ENCODE peak calls at places on chromosome 6, in six cellular contexts. One of them, this sample, is unnamed.

GRCh38 chr6:18206591-18206990 is 51.4 kb downstream of the KDM1B start:
- DNase-seq in adipocyte: no peak
- DNase-seq in fibroblast of mammary gland: no peak
- DNase-seq in kidney epithelial cell: no peak
- DNase-seq in AG10803: no peak
- DNase-seq in IMR-90: no peak
- DNase-seq in this sample: no peak

GRCh38 chr6:168527451-168528210 is 86.6 kb downstream of the SMOC2 start:
- DNase-seq in adipocyte: no peak
- DNase-seq in fibroblast of mammary gland: peak; percentile 93
- DNase-seq in kidney epithelial cell: no peak
- DNase-seq in AG10803: no peak
- DNase-seq in IMR-90: no peak
- DNase-seq in this sample: peak; percentile 68

GRCh38 chr6:154123131-154123530 is 84.1 kb downstream of the OPRM1 start:
- DNase-seq in adipocyte: no peak
- DNase-seq in fibroblast of mammary gland: no peak
- DNase-seq in kidney epithelial cell: no peak
- DNase-seq in AG10803: no peak
- DNase-seq in IMR-90: no peak
- DNase-seq in this sample: no peak

GRCh38 chr6:167919349-167919748 is 78.1 kb upstream of the KIF25 start:
- DNase-seq in adipocyte: no peak
- DNase-seq in fibroblast of mammary gland: no peak
- DNase-seq in kidney epithelial cell: no peak
- DNase-seq in AG10803: no peak
- DNase-seq in IMR-90: no peak
- DNase-seq in this sample: no peak

GRCh38 chr6:112802154-112802553 is 455.0 kb downstream of the RFPL4B start:
- DNase-seq in adipocyte: peak; percentile 93
- DNase-seq in fibroblast of mammary gland: peak; percentile 90
- DNase-seq in kidney epithelial cell: peak; percentile 56
- DNase-seq in AG10803: peak; percentile 92
- DNase-seq in IMR-90: peak; percentile 96
- DNase-seq in this sample: peak; percentile 85

GRCh38 chr6:56890683-56891429 is 64.1 kb upstream of the BEND6 start:
- DNase-seq in adipocyte: peak; percentile 90
- DNase-seq in fibroblast of mammary gland: peak; percentile 95
- DNase-seq in kidney epithelial cell: no peak
- DNase-seq in AG10803: peak; percentile 93
- DNase-seq in IMR-90: peak; percentile 97
- DNase-seq in this sample: peak; percentile 85

GRCh38 chr6:7135755-7136154 is 28.0 kb downstream of the RREB1 start:
- DNase-seq in adipocyte: no peak
- DNase-seq in fibroblast of mammary gland: no peak
- DNase-seq in kidney epithelial cell: no peak
- DNase-seq in AG10803: no peak
- DNase-seq in IMR-90: no peak
- DNase-seq in this sample: no peak

GRCh38 chr6:14726816-14727493 is 518.9 kb upstream of the JARID2 start:
- DNase-seq in adipocyte: no peak
- DNase-seq in fibroblast of mammary gland: no peak
- DNase-seq in kidney epithelial cell: no peak
- DNase-seq in AG10803: peak; percentile 42
- DNase-seq in IMR-90: peak; percentile 23
- DNase-seq in this sample: peak; percentile 34

GRCh38 chr6:18978330-18979128 is 591.4 kb downstream of the RNF144B start:
- DNase-seq in adipocyte: no peak
- DNase-seq in fibroblast of mammary gland: no peak
- DNase-seq in kidney epithelial cell: peak; percentile 47
- DNase-seq in AG10803: peak; percentile 6
- DNase-seq in IMR-90: no peak
- DNase-seq in this sample: peak; percentile 7

GRCh38 chr6:24779416-24779815 is 4.7 kb downstream of the GMNN start:
- DNase-seq in adipocyte: no peak
- DNase-seq in fibroblast of mammary gland: no peak
- DNase-seq in kidney epithelial cell: no peak
- DNase-seq in AG10803: no peak
- DNase-seq in IMR-90: peak; percentile 30
- DNase-seq in this sample: no peak

GRCh38 chr6:39812853-39813533 is 20.8 kb downstream of the DAAM2 start:
- DNase-seq in adipocyte: peak; percentile 62
- DNase-seq in fibroblast of mammary gland: peak; percentile 86
- DNase-seq in kidney epithelial cell: no peak
- DNase-seq in AG10803: peak; percentile 99
- DNase-seq in IMR-90: peak; percentile 68
- DNase-seq in this sample: peak; percentile 51

GRCh38 chr6:72620866-72621242 is 1.0 kb upstream of the KCNQ5 start:
- DNase-seq in adipocyte: no peak
- DNase-seq in fibroblast of mammary gland: no peak
- DNase-seq in kidney epithelial cell: no peak
- DNase-seq in AG10803: no peak
- DNase-seq in IMR-90: no peak
- DNase-seq in this sample: peak; percentile 29

GRCh38 chr6:41581381-41581991 is 35.3 kb downstream of the FOXP4 start:
- DNase-seq in adipocyte: peak; percentile 78
- DNase-seq in fibroblast of mammary gland: peak; percentile 83
- DNase-seq in kidney epithelial cell: peak; percentile 61
- DNase-seq in AG10803: peak; percentile 78
- DNase-seq in IMR-90: peak; percentile 89
- DNase-seq in this sample: peak; percentile 82

GRCh38 chr6:143806282-143807102 is 36.6 kb upstream of the LTV1 start:
- DNase-seq in adipocyte: peak; percentile 81
- DNase-seq in fibroblast of mammary gland: peak; percentile 86
- DNase-seq in kidney epithelial cell: peak; percentile 29
- DNase-seq in AG10803: peak; percentile 20
- DNase-seq in IMR-90: peak; percentile 88
- DNase-seq in this sample: peak; percentile 72

GRCh38 chr6:16332175-16332542 is 93.8 kb downstream of the GMPR start:
- DNase-seq in adipocyte: peak; percentile 90
- DNase-seq in fibroblast of mammary gland: peak; percentile 74
- DNase-seq in kidney epithelial cell: no peak
- DNase-seq in AG10803: peak; percentile 71
- DNase-seq in IMR-90: peak; percentile 78
- DNase-seq in this sample: peak; percentile 82

GRCh38 chr6:16335176-16335575 is 96.8 kb downstream of the GMPR start:
- DNase-seq in adipocyte: no peak
- DNase-seq in fibroblast of mammary gland: no peak
- DNase-seq in kidney epithelial cell: no peak
- DNase-seq in AG10803: peak; percentile 17
- DNase-seq in IMR-90: no peak
- DNase-seq in this sample: peak; percentile 33

GRCh38 chr6:16333580-16333979 is 95.2 kb downstream of the GMPR start:
- DNase-seq in adipocyte: peak; percentile 49
- DNase-seq in fibroblast of mammary gland: peak; percentile 73
- DNase-seq in kidney epithelial cell: no peak
- DNase-seq in AG10803: peak; percentile 84
- DNase-seq in IMR-90: peak; percentile 60
- DNase-seq in this sample: peak; percentile 56

GRCh38 chr6:16334671-16335070 is 96.3 kb downstream of the GMPR start:
- DNase-seq in adipocyte: peak; percentile 95
- DNase-seq in fibroblast of mammary gland: peak; percentile 97
- DNase-seq in kidney epithelial cell: no peak
- DNase-seq in AG10803: peak; percentile 95
- DNase-seq in IMR-90: peak; percentile 94
- DNase-seq in this sample: peak; percentile 95

GRCh38 chr6:16331328-16332174 is 93.2 kb downstream of the GMPR start:
- DNase-seq in adipocyte: peak; percentile 91
- DNase-seq in fibroblast of mammary gland: peak; percentile 84
- DNase-seq in kidney epithelial cell: no peak
- DNase-seq in AG10803: peak; percentile 83
- DNase-seq in IMR-90: peak; percentile 77
- DNase-seq in this sample: peak; percentile 87
- H3K4me3 ChIP-seq in adipocyte: peak overlapping the region; percentile 60
- H3K4me3 ChIP-seq in fibroblast of mammary gland: no peak overlapping the region
- H3K4me3 ChIP-seq in kidney epithelial cell: no peak overlapping the region
- H3K4me3 ChIP-seq in AG10803: no peak overlapping the region
- H3K4me3 ChIP-seq in IMR-90: no peak overlapping the region
- H3K4me3 ChIP-seq in this sample: no peak overlapping the region

GRCh38 chr6:149213829-149214228 is 103.7 kb upstream of the TAB2 start:
- DNase-seq in adipocyte: no peak
- DNase-seq in fibroblast of mammary gland: no peak
- DNase-seq in kidney epithelial cell: no peak
- DNase-seq in AG10803: no peak
- DNase-seq in IMR-90: peak; percentile 79
- DNase-seq in this sample: no peak

GRCh38 chr6:149212892-149213786 is 104.4 kb upstream of the TAB2 start:
- DNase-seq in adipocyte: no peak
- DNase-seq in fibroblast of mammary gland: no peak
- DNase-seq in kidney epithelial cell: no peak
- DNase-seq in AG10803: no peak
- DNase-seq in IMR-90: no peak
- DNase-seq in this sample: no peak

GRCh38 chr6:149210376-149210775 is 107.1 kb upstream of the TAB2 start:
- DNase-seq in adipocyte: peak; percentile 53
- DNase-seq in fibroblast of mammary gland: peak; percentile 68
- DNase-seq in kidney epithelial cell: no peak
- DNase-seq in AG10803: peak; percentile 41
- DNase-seq in IMR-90: peak; percentile 77
- DNase-seq in this sample: peak; percentile 64

GRCh38 chr6:149211046-149211571 is 106.4 kb upstream of the TAB2 start:
- DNase-seq in adipocyte: no peak
- DNase-seq in fibroblast of mammary gland: peak; percentile 57
- DNase-seq in kidney epithelial cell: no peak
- DNase-seq in AG10803: no peak
- DNase-seq in IMR-90: peak; percentile 43
- DNase-seq in this sample: peak; percentile 13

GRCh38 chr6:149212202-149212601 is 105.3 kb upstream of the TAB2 start:
- DNase-seq in adipocyte: no peak
- DNase-seq in fibroblast of mammary gland: peak; percentile 38
- DNase-seq in kidney epithelial cell: no peak
- DNase-seq in AG10803: no peak
- DNase-seq in IMR-90: peak; percentile 42
- DNase-seq in this sample: peak; percentile 7
- H3K4me3 ChIP-seq in adipocyte: no peak overlapping the region
- H3K4me3 ChIP-seq in fibroblast of mammary gland: no peak overlapping the region
- H3K4me3 ChIP-seq in kidney epithelial cell: no peak overlapping the region
- H3K4me3 ChIP-seq in AG10803: no peak overlapping the region
- H3K4me3 ChIP-seq in IMR-90: no peak overlapping the region
- H3K4me3 ChIP-seq in this sample: no peak overlapping the region

GRCh38 chr6:121522771-121523386 is 87.4 kb downstream of the GJA1 start:
- DNase-seq in adipocyte: peak; percentile 59
- DNase-seq in fibroblast of mammary gland: peak; percentile 43
- DNase-seq in kidney epithelial cell: no peak
- DNase-seq in AG10803: peak; percentile 74
- DNase-seq in IMR-90: peak; percentile 35
- DNase-seq in this sample: no peak
- H3K4me3 ChIP-seq in adipocyte: peak overlapping the region; percentile 34
- H3K4me3 ChIP-seq in fibroblast of mammary gland: no peak overlapping the region
- H3K4me3 ChIP-seq in kidney epithelial cell: no peak overlapping the region
- H3K4me3 ChIP-seq in AG10803: peak overlapping the region; percentile 49
- H3K4me3 ChIP-seq in IMR-90: peak overlapping the region; percentile 29
- H3K4me3 ChIP-seq in this sample: no peak overlapping the region

DNA sequence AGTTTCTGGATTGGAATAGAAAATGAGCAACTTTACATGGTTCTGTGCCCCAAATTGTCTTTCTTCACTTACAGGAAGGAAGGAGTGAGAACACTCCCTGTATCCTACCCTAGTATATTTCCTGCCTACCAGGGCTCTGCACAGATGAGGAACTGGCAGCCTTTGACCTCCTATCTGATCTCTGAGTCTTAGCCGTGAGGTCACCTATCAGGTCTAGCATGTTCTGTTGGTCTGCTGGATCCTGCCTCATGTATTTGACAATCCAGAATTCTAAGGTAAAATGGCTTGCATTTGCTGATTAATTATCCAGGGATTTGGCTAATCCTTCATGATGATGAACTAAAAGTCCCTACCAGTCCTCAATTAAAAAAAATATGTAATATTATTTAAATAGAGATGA is 35.0 kb upstream of the TRAM2 start:
- DNase-seq in adipocyte: no peak
- DNase-seq in fibroblast of mammary gland: no peak
- DNase-seq in kidney epithelial cell: no peak
- DNase-seq in AG10803: no peak
- DNase-seq in IMR-90: no peak
- DNase-seq in this sample: no peak
- H3K4me3 ChIP-seq in adipocyte: no peak overlapping the region
- H3K4me3 ChIP-seq in fibroblast of mammary gland: no peak overlapping the region
- H3K4me3 ChIP-seq in kidney epithelial cell: no peak overlapping the region
- H3K4me3 ChIP-seq in AG10803: no peak overlapping the region
- H3K4me3 ChIP-seq in IMR-90: no peak overlapping the region
- H3K4me3 ChIP-seq in this sample: no peak overlapping the region

DNA sequence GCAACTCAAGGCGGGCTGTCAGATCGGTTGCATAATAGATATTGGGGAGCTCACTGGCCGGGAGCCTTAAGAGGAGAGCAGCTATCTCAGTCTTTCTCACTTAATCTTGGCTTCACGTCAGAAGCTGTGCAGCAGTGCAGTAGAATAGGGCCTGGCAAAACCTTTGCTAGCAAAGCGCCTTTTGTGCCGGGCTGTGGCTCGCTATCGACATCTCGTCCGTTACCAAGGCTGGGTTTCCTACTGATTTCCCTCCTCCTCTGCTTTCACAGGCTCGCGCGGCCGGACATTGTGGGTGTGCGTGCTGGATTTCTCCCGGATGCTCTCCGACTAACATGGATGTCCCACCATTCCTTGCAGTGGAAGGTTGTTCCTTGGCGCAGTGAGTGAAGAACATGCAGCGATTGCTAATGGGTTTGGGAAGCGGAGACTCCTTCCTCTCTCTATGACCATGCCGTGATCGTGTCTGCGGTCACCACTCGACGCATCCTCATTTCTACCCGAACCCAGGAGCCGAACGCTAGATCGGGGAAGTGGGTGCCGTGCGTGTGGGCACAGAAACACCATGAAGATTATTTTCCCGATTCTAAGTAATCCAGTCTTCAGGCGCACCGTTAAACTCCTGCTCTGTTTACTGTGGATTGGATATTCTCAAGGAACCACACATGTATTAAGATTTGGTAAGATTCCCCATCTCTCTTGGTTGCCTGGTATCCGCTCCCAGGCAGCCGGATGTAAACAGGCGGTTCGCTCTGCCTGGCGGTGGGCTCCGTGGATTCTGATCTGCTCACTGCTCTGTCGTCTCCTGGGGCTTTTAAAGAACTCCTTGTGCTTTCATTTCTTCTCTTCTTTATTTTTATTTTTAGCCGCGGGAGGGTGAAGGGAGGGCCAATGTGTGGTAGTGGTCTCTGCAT is 5.5 kb downstream of the GRIK2 start:
- DNase-seq in adipocyte: no peak
- DNase-seq in fibroblast of mammary gland: no peak
- DNase-seq in kidney epithelial cell: no peak
- DNase-seq in AG10803: no peak
- DNase-seq in IMR-90: peak; percentile 37
- DNase-seq in this sample: no peak
- H3K4me3 ChIP-seq in adipocyte: no peak overlapping the region
- H3K4me3 ChIP-seq in fibroblast of mammary gland: no peak overlapping the region
- H3K4me3 ChIP-seq in kidney epithelial cell: peak overlapping the region; percentile 12
- H3K4me3 ChIP-seq in AG10803: no peak overlapping the region
- H3K4me3 ChIP-seq in IMR-90: peak overlapping the region; percentile 57
- H3K4me3 ChIP-seq in this sample: no peak overlapping the region